ENCODE peak calls at places on chromosomes 1 and 21, in seven cellular contexts. T is GM12878, L is H1, Q is K562, P is HCT116, H is SK-N-SH, M is HepG2. N is an unnamed sample.

GRCh38 chr1:155077758-155078495 is 710 bp upstream of the EFNA3 start:
- DNase-seq in L (no peak), T (no peak), P (no peak), M (no peak), Q (no peak), H (no peak), N (peak)

GRCh38 chr1:2349821-2350220 is 41.5 kb downstream of the MORN1 start:
- DNase-seq in M (no peak), H (no peak), T (no peak), Q (no peak), L (no peak), P (no peak), N (no peak)

GRCh38 chr21:31222142-31222541 is 121.9 kb downstream of the TIAM1 start:
- DNase-seq in L (no peak), T (no peak), Q (no peak), M (no peak), P (no peak), H (no peak), N (no peak)

GRCh38 chr21:17777321-17777720 is 41.8 kb downstream of the C21orf91 start:
- DNase-seq in M (no peak), L (no peak), H (no peak), P (no peak), Q (no peak), T (no peak), N (no peak)

GRCh38 chr1:53344921-53345838 is 17.3 kb upstream of the LRP8 start:
- DNase-seq in T (peak), M (no peak), H (no peak), L (no peak), P (no peak), Q (no peak), N (no peak)

GRCh38 chr1:92749024-92749634 is 35.8 kb downstream of the EVI5 start:
- DNase-seq in T (no peak), Q (peak), M (peak), H (peak), L (no peak), P (peak), N (peak)

GRCh38 chr1:186761358-186761757 is 67.4 kb upstream of the PLA2G4A start:
- DNase-seq in P (no peak), T (no peak), M (no peak), Q (no peak), L (no peak), H (no peak), N (no peak)

GRCh38 chr1:202266061-202266765 is 72.6 kb downstream of the LGR6 start:
- DNase-seq in L (no peak), P (no peak), T (no peak), H (no peak), M (no peak), Q (no peak), N (no peak)

GRCh38 chr1:58931761-58932160 is 147.9 kb upstream of the JUN start:
- DNase-seq in Q (no peak), P (no peak), L (no peak), M (no peak), H (no peak), T (no peak), N (no peak)

GRCh38 chr1:115060501-115060900 is 28.8 kb downstream of the TSPAN2 start:
- DNase-seq in Q (no peak), T (no peak), L (no peak), M (no peak), H (no peak), P (no peak), N (no peak)

DNA sequence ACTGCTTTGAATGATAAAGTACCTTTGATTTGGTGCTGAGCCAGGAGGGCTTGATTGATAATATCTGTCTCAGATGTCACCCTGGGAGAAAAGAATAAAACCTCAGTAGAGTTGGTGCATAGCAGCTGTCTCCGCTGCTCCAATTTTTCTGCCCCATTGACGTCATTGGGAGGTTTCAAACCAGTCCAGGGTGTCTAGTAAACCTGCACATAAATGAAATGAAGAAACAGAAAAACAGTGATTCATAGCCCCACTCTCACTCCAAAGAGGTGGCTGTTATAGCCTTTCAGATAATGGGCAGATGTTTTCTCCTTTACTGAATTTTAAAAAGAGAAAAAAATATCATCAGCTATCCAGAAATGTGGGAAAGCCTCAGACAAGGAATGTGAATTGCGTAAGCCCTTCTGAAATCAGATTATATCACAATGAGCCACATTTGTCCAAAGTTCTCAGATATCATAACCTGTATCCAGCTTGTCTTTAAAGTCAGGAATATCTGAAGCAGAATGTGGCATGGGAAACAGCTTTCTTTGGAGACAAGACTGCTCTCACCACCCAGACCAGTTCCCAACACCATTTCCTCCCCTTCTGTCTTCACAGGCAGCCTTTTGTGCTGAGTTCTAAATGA is 351.3 kb upstream of the SGIP1 start:
- DNase-seq in M (no peak), T (no peak), P (no peak), H (peak), L (no peak), Q (no peak), N (no peak)
- TF ChIP-seq JUND in M (no peak), T (no peak), P (no peak), H (peak), L (no peak), Q (no peak), N (no peak)

GRCh38 chr1:41735587-41736290 is 183.0 kb downstream of the HIVEP3 start:
- DNase-seq in M (no peak), Q (no peak), P (no peak), T (no peak), H (no peak), L (no peak), N (no peak)
- TF ChIP-seq JUND in M (no peak), Q (no peak), P (no peak), T (no peak), H (no peak), L (no peak), N (no peak)

GRCh38 chr1:818611-819291 is 105.0 kb upstream of the SAMD11 start:
- DNase-seq in H (no peak), M (no peak), P (no peak), L (no peak), T (no peak), Q (no peak), N (no peak)
- TF ChIP-seq JUND in H (no peak), M (no peak), P (no peak), L (no peak), T (no peak), Q (no peak), N (no peak)

GRCh38 chr1:25019351-25020172 is 89.5 kb upstream of the RUNX3 start:
- DNase-seq in H (no peak), P (no peak), L (no peak), Q (no peak), M (no peak), T (no peak), N (no peak)

GRCh38 chr1:25018110-25018470 is 88.0 kb upstream of the RUNX3 start:
- DNase-seq in Q (no peak), L (no peak), T (no peak), P (no peak), H (no peak), M (no peak), N (no peak)

GRCh38 chr1:25017436-25018109 is 87.5 kb upstream of the RUNX3 start:
- DNase-seq in M (peak), P (no peak), L (no peak), T (no peak), Q (peak), H (no peak), N (no peak)

GRCh38 chr1:25020173-25020840 is 90.2 kb upstream of the RUNX3 start:
- DNase-seq in P (no peak), T (no peak), L (no peak), M (no peak), Q (no peak), H (no peak), N (no peak)

GRCh38 chr1:25018878-25019277 is 88.8 kb upstream of the RUNX3 start:
- DNase-seq in H (no peak), P (no peak), M (no peak), L (no peak), T (no peak), Q (no peak), N (no peak)
- TF ChIP-seq JUND in H (no peak), P (no peak), M (no peak), L (no peak), T (no peak), Q (no peak), N (no peak)

GRCh38 chr1:227799756-227800155 is 15.7 kb upstream of the PRSS38 start:
- DNase-seq in M (no peak), T (no peak), P (no peak), L (no peak), H (no peak), Q (no peak), N (no peak)
- TF ChIP-seq JUND in M (no peak), T (no peak), P (no peak), L (no peak), H (no peak), Q (no peak), N (no peak)